ENCODE peak calls at places on chromosomes 6 and 20, in seven cellular contexts. B is HT1080, R is GM06990, K is cortex of kidney, Y is RPMI8226, C is body of pancreas, N is iris pigment epithelial cell. Q is an unnamed sample.

GRCh38 chr6:48866681-48867080 is 596.4 kb downstream of the MMUT start:
- DNase-seq in B (no peak), R (no peak), K (no peak), Y (no peak), C (no peak), N (no peak), Q (no peak)

GRCh38 chr6:35061651-35062410 is 79.3 kb downstream of the TCP11 start:
- DNase-seq in B (no peak), R (no peak), K (no peak), Y (no peak), C (no peak), N (no peak), Q (no peak)

GRCh38 chr20:21682576-21682975 is 22.9 kb upstream of the PAX1 start:
- DNase-seq in B (no peak), R (no peak), K (no peak), Y (no peak), C (no peak), N (no peak), Q (no peak)

GRCh38 chr20:46757135-46757534 is 47.7 kb downstream of the SLC2A10 start:
- DNase-seq in B (no peak), R (no peak), K (no peak), Y (no peak), C (no peak), N (no peak), Q (no peak)

GRCh38 chr20:32216396-32217142 is 8.9 kb downstream of the POFUT1 start:
- DNase-seq in B (no peak), R (no peak), K (no peak), Y (no peak), C (no peak), N (no peak), Q (no peak)

GRCh38 chr20:15951711-15952110 is 621.5 kb downstream of the KIF16B start:
- DNase-seq in B (peak), R (no peak), K (no peak), Y (no peak), C (no peak), N (no peak), Q (no peak)

GRCh38 chr20:10792291-10792690 is 118.5 kb upstream of the JAG1 start:
- DNase-seq in B (no peak), R (no peak), K (no peak), Y (no peak), C (no peak), N (no peak), Q (no peak)

GRCh38 chr6:170108456-170108855 is 182.4 kb downstream of the DLL1 start:
- DNase-seq in B (no peak), R (no peak), K (no peak), Y (no peak), C (peak), N (no peak), Q (no peak)

GRCh38 chr20:7410150-7410549 is 530.1 kb downstream of the HAO1 start:
- DNase-seq in B (no peak), R (no peak), K (no peak), Y (no peak), C (no peak), N (no peak), Q (no peak)

GRCh38 chr20:41413169-41413568 is 46.6 kb upstream of the EMILIN3 start:
- DNase-seq in B (no peak), R (no peak), K (no peak), Y (no peak), C (no peak), N (no peak), Q (no peak)

GRCh38 chr6:121780325-121781313 is 345.2 kb downstream of the GJA1 start:
- DNase-seq in B (peak), R (no peak), K (no peak), Y (no peak), C (peak), N (peak), Q (no peak)

GRCh38 chr6:22954749-22955385 is 385.5 kb downstream of the HDGFL1 start:
- DNase-seq in B (peak), R (peak), K (no peak), Y (peak), C (no peak), N (peak), Q (no peak)

GRCh38 chr6:101443315-101443714 is 49.8 kb downstream of the GRIK2 start:
- DNase-seq in B (no peak), R (no peak), K (no peak), Y (no peak), C (no peak), N (no peak), Q (no peak)

GRCh38 chr6:150028799-150029198 is 3.5 kb upstream of the RAET1L start:
- DNase-seq in B (no peak), R (no peak), K (no peak), Y (no peak), C (no peak), N (no peak), Q (no peak)

GRCh38 chr20:4100679-4101078 is 85.3 kb upstream of the RNF24 start:
- DNase-seq in B (peak), R (no peak), K (no peak), Y (no peak), C (no peak), N (peak), Q (no peak)

GRCh38 chr20:62309947-62310756 is 7.4 kb downstream of the ADRM1 start:
- DNase-seq in B (no peak), R (no peak), K (no peak), Y (no peak), C (no peak), N (no peak), Q (no peak)

GRCh38 chr6:79894939-79895338 is 52.4 kb downstream of the ELOVL4 start:
- DNase-seq in B (no peak), R (no peak), K (no peak), Y (no peak), C (no peak), N (no peak), Q (no peak)

GRCh38 chr6:45965007-45965406 is 50.7 kb downstream of the CLIC5 start:
- DNase-seq in B (peak), R (no peak), K (no peak), Y (no peak), C (no peak), N (peak), Q (no peak)

GRCh38 chr20:20196610-20197009 is 144.3 kb downstream of the CFAP61 start:
- DNase-seq in B (no peak), R (no peak), K (no peak), Y (no peak), C (no peak), N (no peak), Q (no peak)

GRCh38 chr6:157879873-157880254 is 56.8 kb downstream of the SNX9 start:
- DNase-seq in B (no peak), R (no peak), K (no peak), Y (no peak), C (no peak), N (no peak), Q (no peak)

GRCh38 chr6:119313937-119314893 is 35.3 kb downstream of the MAN1A1 start:
- DNase-seq in B (no peak), R (peak), K (no peak), Y (no peak), C (no peak), N (no peak), Q (no peak)

GRCh38 chr6:109760208-109760607 is 69.1 kb downstream of the FIG4 start:
- DNase-seq in B (peak), R (no peak), K (no peak), Y (no peak), C (no peak), N (peak), Q (no peak)

GRCh38 chr6:92922216-92922806 is 497.0 kb downstream of the EPHA7 start:
- DNase-seq in B (no peak), R (no peak), K (no peak), Y (no peak), C (no peak), N (no peak), Q (no peak)

GRCh38 chr6:97958143-97958542 is 675.1 kb upstream of the MMS22L start:
- DNase-seq in B (peak), R (no peak), K (no peak), Y (no peak), C (no peak), N (peak), Q (no peak)

GRCh38 chr6:41771058-41771983 is 8.4 kb downstream of the FRS3 start:
- DNase-seq in B (no peak), R (no peak), K (no peak), Y (no peak), C (no peak), N (no peak), Q (no peak)

GRCh38 chr6:41122373-41122772 is 31.8 kb downstream of the TREML1 start:
- DNase-seq in B (no peak), R (no peak), K (no peak), Y (no peak), C (no peak), N (peak), Q (no peak)

GRCh38 chr6:41367700-41368099 is 32.3 kb downstream of the NCR2 start:
- DNase-seq in B (peak), R (no peak), K (no peak), Y (peak), C (no peak), N (peak), Q (no peak)

GRCh38 chr6:37137881-37138568 is 31.9 kb upstream of the PIM1 start:
- DNase-seq in B (no peak), R (no peak), K (no peak), Y (no peak), C (no peak), N (peak), Q (no peak)

GRCh38 chr6:68876792-68877493 is 241.9 kb downstream of the ADGRB3 start:
- DNase-seq in B (peak), R (peak), K (no peak), Y (peak), C (no peak), N (peak), Q (no peak)

GRCh38 chr6:51265426-51265825 is 446.8 kb downstream of the TFAP2B start:
- DNase-seq in B (no peak), R (no peak), K (no peak), Y (no peak), C (no peak), N (no peak), Q (no peak)

Q was measured in T follicular helper cell.